ENCODE peak calls at places on chromosomes 3 and 15, in five cellular contexts. T is activated CD4-positive, alpha-beta T cell treated with anti-CD3 and anti-CD28 coated beads, Interleukin-2, amount 10 ng/mL, durations not matched to agents 7 days and 5 days; O is kidney epithelial cell; Z is T-helper 2 cell; Y is small intestine. J is an unnamed sample.

GRCh38 chr3:71022552-71023335 is 560.8 kb downstream of the FOXP1 start:
- DNase-seq in T (no peak), O (no peak), Z (no peak), Y (peak), J (peak)

GRCh38 chr3:159824341-159824740 is 164.3 kb upstream of the IL12A start:
- DNase-seq in T (no peak), O (peak), Z (no peak), Y (peak), J (peak)

GRCh38 chr3:111846717-111847116 is 12.3 kb upstream of the PHLDB2 start:
- DNase-seq in T (no peak), O (no peak), Z (no peak), Y (no peak), J (peak)

GRCh38 chr15:38274135-38274534 is 21.5 kb downstream of the SPRED1 start:
- DNase-seq in T (no peak), O (no peak), Z (no peak), Y (no peak), J (no peak)

GRCh38 chr15:79923068-79923514 is 26.3 kb upstream of the MTHFS start:
- DNase-seq in T (peak), O (no peak), Z (peak), Y (peak), J (peak)

GRCh38 chr15:95410757-95411156 is 919.7 kb upstream of the NR2F2 start:
- DNase-seq in T (no peak), O (no peak), Z (no peak), Y (no peak), J (no peak)

GRCh38 chr3:121436641-121437040 is 109.1 kb downstream of the POLQ start:
- DNase-seq in T (no peak), O (peak), Z (no peak), Y (no peak), J (no peak)

GRCh38 chr3:11660242-11660641 is 16.5 kb upstream of the VGLL4 start:
- DNase-seq in T (no peak), O (no peak), Z (no peak), Y (peak), J (no peak)

J was measured in mammary epithelial cell.